ENCODE peak calls at places on chromosomes 7 and 10, in eight cellular contexts. Z, O, W, I, M, U, R and T are unnamed samples.
A peak's percentile ranks its signal among the peaks of the same experiment; 100 is the strongest.

GRCh38 chr10:63375859-63376258 is 89.9 kb downstream of the JMJD1C start:
- DNase-seq in Z (no peak), O (no peak), W (no peak), I (no peak), M (no peak), U (no peak), R (no peak), T (no peak)

GRCh38 chr7:87538052-87538451 is 62.6 kb upstream of the ABCB4 start:
- DNase-seq in Z (no peak), O (no peak), W (no peak), I (no peak), M (no peak), U (no peak), R (no peak), T (no peak)

GRCh38 chr10:124087672-124088634 is 5.4 kb downstream of the CHST15 start:
- DNase-seq in Z (peak; percentile 88), O (no peak), W (no peak), I (no peak), M (peak; percentile 26), U (peak; percentile 84), R (peak; percentile 44), T (no peak)

GRCh38 chr10:119536508-119536837 is 6.0 kb downstream of the RGS10 start:
- DNase-seq in Z (no peak), O (no peak), W (no peak), I (no peak), M (no peak), U (no peak), R (no peak), T (no peak)

GRCh38 chr10:78028438-78029293 is 649 bp downstream of the POLR3A start:
- DNase-seq in Z (no peak), O (no peak), W (no peak), I (no peak), M (peak; percentile 23), U (no peak), R (no peak), T (no peak)

GRCh38 chr7:10974717-10975032 is 1.0 kb downstream of the PHF14 start:
- DNase-seq in Z (no peak), O (no peak), W (peak; percentile 6), I (no peak), M (no peak), U (no peak), R (no peak), T (no peak)

GRCh38 chr7:51878869-51879268 is 562.3 kb upstream of the COBL start:
- DNase-seq in Z (no peak), O (no peak), W (no peak), I (no peak), M (no peak), U (no peak), R (no peak), T (no peak)

GRCh38 chr10:1526427-1527055 is 210.8 kb downstream of the ADARB2 start:
- DNase-seq in Z (no peak), O (no peak), W (no peak), I (no peak), M (no peak), U (no peak), R (no peak), T (no peak)

GRCh38 chr10:102500621-102501149 is 1.8 kb downstream of the ACTR1A start:
- DNase-seq in Z (no peak), O (no peak), W (no peak), I (no peak), M (no peak), U (no peak), R (no peak), T (no peak)

GRCh38 chr10:36669615-36670325 is 455.6 kb upstream of the ANKRD30A start:
- DNase-seq in Z (no peak), O (no peak), W (no peak), I (no peak), M (no peak), U (no peak), R (no peak), T (no peak)

GRCh38 chr7:101179780-101180755 is at the start of gene NAT16:
- DNase-seq in Z (no peak), O (no peak), W (no peak), I (no peak), M (no peak), U (no peak), R (no peak), T (no peak)

GRCh38 chr10:51368943-51369342 is 294.7 kb downstream of the PRKG1 start:
- DNase-seq in Z (no peak), O (no peak), W (no peak), I (no peak), M (no peak), U (no peak), R (no peak), T (no peak)

GRCh38 chr10:22874189-22874854 is 53.5 kb upstream of the ARMC3 start:
- DNase-seq in Z (no peak), O (no peak), W (no peak), I (no peak), M (no peak), U (no peak), R (no peak), T (no peak)

GRCh38 chr7:37726022-37726421 is 42.5 kb downstream of the GPR141 start:
- DNase-seq in Z (no peak), O (no peak), W (no peak), I (no peak), M (no peak), U (no peak), R (no peak), T (no peak)
- TF ChIP-seq CTCF in Z (no peak), O (no peak), W (no peak), I (no peak), M (no peak), U (no peak), R (no peak), T (no peak)

DNA sequence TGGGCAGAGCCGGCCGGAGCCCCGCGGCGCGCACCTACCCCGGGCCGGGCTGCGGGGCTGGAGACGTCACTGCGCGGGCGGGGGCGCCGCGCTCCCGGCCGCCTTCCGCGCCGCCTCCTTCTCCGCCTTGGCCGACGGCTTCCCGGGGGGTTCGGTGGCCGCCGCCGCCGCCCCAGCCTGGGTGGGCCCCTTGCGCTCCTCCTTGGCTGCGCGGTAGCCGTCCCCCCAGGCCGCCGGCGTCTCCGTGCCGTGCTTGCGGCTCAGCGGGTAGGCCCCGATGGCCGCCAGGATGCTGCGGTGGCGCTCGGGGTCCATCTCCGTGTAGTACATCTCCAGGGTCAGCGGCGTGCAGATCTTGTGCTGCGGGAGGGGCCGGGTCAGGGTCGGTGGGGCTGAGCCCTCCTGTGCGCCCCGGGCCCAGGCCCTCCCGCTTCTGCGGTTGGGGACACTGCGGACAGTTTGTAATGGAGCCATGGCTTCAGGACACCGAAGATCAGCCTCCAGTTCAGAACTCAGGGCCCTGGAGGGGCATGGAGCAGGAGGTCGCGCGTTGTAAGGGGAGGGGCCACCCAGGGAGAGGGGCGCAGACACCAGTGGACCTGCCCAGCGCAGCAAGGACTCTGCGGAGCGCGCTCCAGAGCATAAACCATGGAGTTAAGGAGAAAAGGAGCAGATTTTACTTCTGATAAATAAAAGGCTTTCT is 10.8 kb downstream of the CALY start:
- DNase-seq in Z (peak; percentile 29), O (no peak), W (no peak), I (no peak), M (no peak), U (no peak), R (no peak), T (no peak)
- H3K4me3 ChIP-seq in Z (peak overlapping the region; percentile 40), O (peak overlapping the region; percentile 44), W (peak overlapping the region; percentile 44), I (peak overlapping the region; percentile 17), M (no peak overlapping the region), U (no peak overlapping the region), R (peak overlapping the region; percentile 24), T (peak overlapping the region; percentile 51)

GRCh38 chr7:98177553-98177952 is 33.7 kb upstream of the BHLHA15 start:
- DNase-seq in Z (no peak), O (no peak), W (no peak), I (no peak), M (no peak), U (no peak), R (no peak), T (no peak)

GRCh38 chr7:98170944-98171343 is 40.3 kb upstream of the BHLHA15 start:
- DNase-seq in Z (no peak), O (no peak), W (no peak), I (no peak), M (no peak), U (no peak), R (no peak), T (no peak)

GRCh38 chr7:98175260-98175604 is 36.0 kb upstream of the BHLHA15 start:
- DNase-seq in Z (no peak), O (no peak), W (no peak), I (no peak), M (no peak), U (no peak), R (no peak), T (no peak)

GRCh38 chr7:98171449-98171848 is 39.8 kb upstream of the BHLHA15 start:
- DNase-seq in Z (no peak), O (no peak), W (no peak), I (no peak), M (no peak), U (no peak), R (no peak), T (no peak)

GRCh38 chr7:98174334-98175259 is 36.6 kb upstream of the BHLHA15 start:
- DNase-seq in Z (peak; percentile 65), O (no peak), W (no peak), I (no peak), M (no peak), U (peak; percentile 45), R (no peak), T (no peak)
- TF ChIP-seq CTCF in Z (no peak), O (no peak), W (no peak), I (no peak), M (no peak), U (no peak), R (no peak), T (no peak)

GRCh38 chr7:7449055-7449454 is 86.6 kb downstream of the COL28A1 start:
- DNase-seq in Z (no peak), O (no peak), W (no peak), I (no peak), M (no peak), U (no peak), R (no peak), T (no peak)

GRCh38 chr7:7452119-7452518 is 83.6 kb downstream of the COL28A1 start:
- DNase-seq in Z (no peak), O (no peak), W (no peak), I (no peak), M (no peak), U (no peak), R (no peak), T (no peak)

GRCh38 chr7:7454000-7454399 is 81.7 kb downstream of the COL28A1 start:
- DNase-seq in Z (no peak), O (no peak), W (no peak), I (no peak), M (no peak), U (no peak), R (no peak), T (no peak)

GRCh38 chr7:7452652-7453051 is 83.0 kb downstream of the COL28A1 start:
- DNase-seq in Z (no peak), O (no peak), W (no peak), I (no peak), M (no peak), U (no peak), R (no peak), T (no peak)
- H3K4me3 ChIP-seq in Z (no peak overlapping the region), O (no peak overlapping the region), W (no peak overlapping the region), I (no peak overlapping the region), M (no peak overlapping the region), U (no peak overlapping the region), R (no peak overlapping the region), T (no peak overlapping the region)

GRCh38 chr7:3154881-3155494 is 111.3 kb upstream of the CARD11 start:
- DNase-seq in Z (no peak), O (no peak), W (peak; percentile 45), I (no peak), M (peak; percentile 58), U (no peak), R (no peak), T (peak; percentile 7)
- TF ChIP-seq CTCF in Z (peak; percentile 52), O (peak; percentile 62), W (peak; percentile 63), I (no peak), M (peak; percentile 72), U (peak; percentile 65), R (no peak), T (peak; percentile 69)